ENCODE peak calls at places on chromosomes 1 and 21, in seven cellular contexts. One of them, this sample, is unnamed.

GRCh38 chr1:20074725-20075171 is 4.8 kb downstream of the PLA2G5 start:
- DNase-seq in IMR-90: no peak
- DNase-seq in CD14-positive monocyte: no peak
- DNase-seq in heart right ventricle: no peak
- DNase-seq in progenitor cell of endocrine pancreas: no peak
- DNase-seq in osteocyte: no peak
- DNase-seq in astrocyte of the spinal cord: no peak
- DNase-seq in this sample: no peak

GRCh38 chr1:42963378-42964005 is 4.8 kb upstream of the SLC2A1 start:
- DNase-seq in osteocyte: no peak
- DNase-seq in IMR-90: peak
- DNase-seq in astrocyte of the spinal cord: peak
- DNase-seq in progenitor cell of endocrine pancreas: no peak
- DNase-seq in CD14-positive monocyte: no peak
- DNase-seq in heart right ventricle: no peak
- DNase-seq in this sample: no peak

GRCh38 chr1:164137273-164137947 is 421.6 kb upstream of the PBX1 start:
- DNase-seq in osteocyte: no peak
- DNase-seq in astrocyte of the spinal cord: no peak
- DNase-seq in heart right ventricle: no peak
- DNase-seq in IMR-90: no peak
- DNase-seq in progenitor cell of endocrine pancreas: no peak
- DNase-seq in CD14-positive monocyte: no peak
- DNase-seq in this sample: no peak

GRCh38 chr1:207603777-207604176 is 41.2 kb upstream of the CR1L start:
- DNase-seq in CD14-positive monocyte: no peak
- DNase-seq in osteocyte: no peak
- DNase-seq in heart right ventricle: no peak
- DNase-seq in progenitor cell of endocrine pancreas: no peak
- DNase-seq in astrocyte of the spinal cord: peak
- DNase-seq in IMR-90: peak
- DNase-seq in this sample: no peak

GRCh38 chr21:31236528-31236927 is 107.5 kb downstream of the TIAM1 start:
- DNase-seq in heart right ventricle: no peak
- DNase-seq in IMR-90: no peak
- DNase-seq in osteocyte: no peak
- DNase-seq in CD14-positive monocyte: no peak
- DNase-seq in progenitor cell of endocrine pancreas: no peak
- DNase-seq in astrocyte of the spinal cord: peak
- DNase-seq in this sample: no peak

GRCh38 chr1:213070399-213070798 is 19.4 kb downstream of the RPS6KC1 start:
- DNase-seq in IMR-90: peak
- DNase-seq in progenitor cell of endocrine pancreas: no peak
- DNase-seq in osteocyte: no peak
- DNase-seq in astrocyte of the spinal cord: peak
- DNase-seq in CD14-positive monocyte: no peak
- DNase-seq in heart right ventricle: peak
- DNase-seq in this sample: peak

GRCh38 chr1:169576241-169576933 is 9.9 kb downstream of the F5 start:
- DNase-seq in astrocyte of the spinal cord: no peak
- DNase-seq in IMR-90: no peak
- DNase-seq in osteocyte: no peak
- DNase-seq in heart right ventricle: peak
- DNase-seq in progenitor cell of endocrine pancreas: no peak
- DNase-seq in CD14-positive monocyte: no peak
- DNase-seq in this sample: no peak

GRCh38 chr1:8217011-8217711 is 100.8 kb upstream of the SLC45A1 start:
- DNase-seq in astrocyte of the spinal cord: no peak
- DNase-seq in osteocyte: no peak
- DNase-seq in heart right ventricle: no peak
- DNase-seq in CD14-positive monocyte: no peak
- DNase-seq in IMR-90: no peak
- DNase-seq in progenitor cell of endocrine pancreas: peak
- DNase-seq in this sample: peak

GRCh38 chr1:22830131-22830566 is 119.5 kb downstream of the EPHB2 start:
- DNase-seq in progenitor cell of endocrine pancreas: no peak
- DNase-seq in osteocyte: no peak
- DNase-seq in astrocyte of the spinal cord: no peak
- DNase-seq in heart right ventricle: no peak
- DNase-seq in IMR-90: no peak
- DNase-seq in CD14-positive monocyte: no peak
- DNase-seq in this sample: no peak
- TF ChIP-seq CTCF in progenitor cell of endocrine pancreas: no peak
- TF ChIP-seq CTCF in osteocyte: no peak
- TF ChIP-seq CTCF in astrocyte of the spinal cord: no peak
- TF ChIP-seq CTCF in heart right ventricle: no peak
- TF ChIP-seq CTCF in IMR-90: no peak
- TF ChIP-seq CTCF in CD14-positive monocyte: no peak
- TF ChIP-seq CTCF in this sample: no peak

GRCh38 chr21:37746849-37747248 is 169.4 kb downstream of the KCNJ6 start:
- DNase-seq in osteocyte: no peak
- DNase-seq in progenitor cell of endocrine pancreas: no peak
- DNase-seq in IMR-90: no peak
- DNase-seq in astrocyte of the spinal cord: no peak
- DNase-seq in CD14-positive monocyte: no peak
- DNase-seq in heart right ventricle: no peak
- DNase-seq in this sample: no peak
- TF ChIP-seq CTCF in osteocyte: peak
- TF ChIP-seq CTCF in progenitor cell of endocrine pancreas: peak
- TF ChIP-seq CTCF in IMR-90: no peak
- TF ChIP-seq CTCF in astrocyte of the spinal cord: peak
- TF ChIP-seq CTCF in CD14-positive monocyte: no peak
- TF ChIP-seq CTCF in heart right ventricle: no peak
- TF ChIP-seq CTCF in this sample: no peak

DNA sequence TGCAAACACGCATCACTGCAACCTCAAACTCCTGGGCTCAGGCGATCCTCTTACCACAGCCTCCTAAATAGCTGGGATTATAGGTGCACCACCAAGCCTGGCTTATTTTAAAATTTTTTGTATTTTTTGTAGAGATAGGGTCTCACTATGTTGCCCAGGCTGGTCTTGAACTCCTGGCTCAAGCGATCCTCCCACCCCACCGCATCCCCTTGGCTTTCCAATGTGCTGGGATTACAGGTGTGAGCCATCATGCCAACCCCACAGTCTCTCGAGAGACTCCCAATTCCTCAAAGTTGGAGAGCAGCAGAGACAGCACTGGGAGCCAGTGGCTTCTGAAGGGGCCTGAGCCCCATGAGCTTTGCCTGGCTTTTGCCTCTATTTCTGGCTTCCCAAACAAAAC is 42.7 kb downstream of the PGBD5 start:
- DNase-seq in heart right ventricle: no peak
- DNase-seq in progenitor cell of endocrine pancreas: no peak
- DNase-seq in astrocyte of the spinal cord: no peak
- DNase-seq in osteocyte: no peak
- DNase-seq in CD14-positive monocyte: no peak
- DNase-seq in IMR-90: no peak
- DNase-seq in this sample: no peak
- TF ChIP-seq CTCF in heart right ventricle: no peak
- TF ChIP-seq CTCF in progenitor cell of endocrine pancreas: no peak
- TF ChIP-seq CTCF in astrocyte of the spinal cord: no peak
- TF ChIP-seq CTCF in osteocyte: no peak
- TF ChIP-seq CTCF in CD14-positive monocyte: no peak
- TF ChIP-seq CTCF in IMR-90: no peak
- TF ChIP-seq CTCF in this sample: no peak

DNA sequence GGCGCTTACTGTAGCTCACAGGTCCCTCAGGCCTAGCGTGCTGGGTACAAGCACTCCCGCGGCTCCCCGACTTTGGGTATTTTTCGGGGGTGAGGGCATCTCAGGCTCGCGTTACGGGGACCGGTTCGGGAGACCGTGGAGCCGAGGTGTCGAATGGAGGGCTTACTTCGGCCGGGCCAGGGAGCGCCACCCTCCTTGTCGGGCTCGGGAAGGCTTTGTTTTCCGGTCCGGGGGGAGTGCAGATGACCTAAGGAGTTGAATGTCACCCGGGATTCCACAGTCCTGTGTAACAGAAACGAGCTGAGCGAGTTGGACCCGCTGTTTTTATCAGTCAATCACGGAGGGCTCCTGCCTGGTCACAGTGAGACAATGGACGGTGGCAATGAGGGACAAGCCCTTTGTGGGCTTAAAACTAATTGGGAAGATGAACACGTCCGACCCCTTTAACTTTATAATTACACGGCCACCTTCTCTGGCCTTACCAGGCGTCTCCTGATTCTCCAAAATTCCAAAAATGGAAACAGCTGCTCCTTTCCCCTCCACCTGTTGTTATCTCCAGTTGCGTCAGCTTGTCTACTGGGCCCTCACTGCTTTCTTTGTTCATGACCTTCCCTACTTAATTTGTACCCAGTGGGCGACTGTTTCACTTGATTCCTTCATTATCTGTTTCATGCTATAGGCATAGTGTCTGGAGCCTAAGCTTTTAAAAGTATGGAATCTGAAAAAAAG is 912 bp upstream of the TRIM45 start:
- DNase-seq in progenitor cell of endocrine pancreas: no peak
- DNase-seq in astrocyte of the spinal cord: no peak
- DNase-seq in osteocyte: no peak
- DNase-seq in heart right ventricle: no peak
- DNase-seq in CD14-positive monocyte: no peak
- DNase-seq in IMR-90: no peak
- DNase-seq in this sample: no peak
- TF ChIP-seq CTCF in progenitor cell of endocrine pancreas: no peak
- TF ChIP-seq CTCF in astrocyte of the spinal cord: no peak
- TF ChIP-seq CTCF in osteocyte: no peak
- TF ChIP-seq CTCF in heart right ventricle: no peak
- TF ChIP-seq CTCF in CD14-positive monocyte: peak
- TF ChIP-seq CTCF in IMR-90: no peak
- TF ChIP-seq CTCF in this sample: no peak

DNA sequence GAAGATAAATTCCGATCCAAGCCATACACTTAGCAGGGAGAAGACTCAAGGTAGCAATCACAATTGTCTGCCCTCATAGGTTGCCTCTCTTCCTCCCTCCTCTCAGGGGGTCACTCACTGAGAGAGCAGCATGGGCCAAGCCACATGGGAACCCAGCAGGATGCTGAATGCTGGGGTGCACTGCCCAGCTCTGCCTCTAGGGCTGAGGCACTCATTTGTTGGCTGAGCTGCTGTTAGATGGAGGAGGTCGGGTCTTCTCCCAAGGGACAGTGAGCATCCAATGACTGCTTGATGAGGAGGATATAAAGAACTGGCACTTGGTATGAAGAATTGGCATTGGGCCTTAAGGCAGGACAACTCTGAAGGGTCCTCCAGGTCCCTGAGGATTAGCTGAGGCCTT is 418.8 kb downstream of the SIPA1L2 start:
- DNase-seq in astrocyte of the spinal cord: no peak
- DNase-seq in CD14-positive monocyte: no peak
- DNase-seq in IMR-90: no peak
- DNase-seq in heart right ventricle: no peak
- DNase-seq in osteocyte: peak
- DNase-seq in progenitor cell of endocrine pancreas: no peak
- DNase-seq in this sample: no peak
- TF ChIP-seq CTCF in astrocyte of the spinal cord: peak
- TF ChIP-seq CTCF in CD14-positive monocyte: no peak
- TF ChIP-seq CTCF in IMR-90: no peak
- TF ChIP-seq CTCF in heart right ventricle: no peak
- TF ChIP-seq CTCF in osteocyte: peak
- TF ChIP-seq CTCF in progenitor cell of endocrine pancreas: peak
- TF ChIP-seq CTCF in this sample: peak

DNA sequence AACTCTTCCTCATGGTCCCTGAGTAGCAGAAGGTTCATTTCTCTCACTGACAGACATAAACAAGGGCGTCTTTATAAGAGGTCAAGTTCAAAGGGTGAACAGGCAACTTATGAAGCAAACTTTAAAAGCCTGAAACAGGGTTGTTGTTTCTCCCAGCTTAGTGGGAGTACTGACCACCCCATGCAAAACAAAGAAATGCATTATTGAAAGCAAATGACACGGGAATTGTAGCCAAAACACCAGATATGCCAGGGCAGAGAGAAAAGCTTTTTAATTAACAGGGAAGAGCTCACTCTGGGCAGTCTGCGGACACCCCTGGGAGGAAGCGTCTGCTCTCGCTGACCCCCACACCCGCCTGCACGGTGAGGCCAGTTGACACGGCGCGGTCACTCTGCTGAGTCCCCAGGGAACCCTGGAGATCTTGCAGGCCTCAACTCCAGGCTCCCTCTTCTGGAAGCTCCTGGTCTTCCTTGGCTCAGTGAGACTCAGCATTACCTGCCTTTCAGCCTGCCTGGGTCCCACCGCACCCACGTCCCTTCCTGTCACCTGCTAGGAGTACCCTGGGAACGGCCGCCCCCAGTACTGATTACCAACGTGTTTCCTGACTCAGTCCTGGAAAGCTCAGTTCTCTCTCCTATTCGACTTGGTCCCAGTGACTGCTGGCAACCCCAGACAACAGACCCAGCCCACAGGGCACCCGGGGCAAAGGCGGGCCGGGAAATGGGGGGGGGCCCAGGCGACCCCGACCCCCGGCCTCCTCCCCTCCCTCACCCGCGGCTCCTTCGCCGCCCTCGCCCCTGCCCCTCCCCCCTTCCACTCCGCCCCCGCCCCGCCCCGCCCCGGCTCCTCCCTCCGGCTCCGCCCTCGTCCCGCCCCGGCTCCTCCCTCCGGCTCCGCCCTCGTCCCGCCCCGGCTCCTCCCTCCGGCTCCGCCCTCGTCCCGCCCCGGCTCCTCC is 972 bp downstream of the CFAP410 start:
- DNase-seq in astrocyte of the spinal cord: peak
- DNase-seq in progenitor cell of endocrine pancreas: peak
- DNase-seq in osteocyte: no peak
- DNase-seq in heart right ventricle: peak
- DNase-seq in IMR-90: peak
- DNase-seq in CD14-positive monocyte: no peak
- DNase-seq in this sample: peak
- TF ChIP-seq CTCF in astrocyte of the spinal cord: peak
- TF ChIP-seq CTCF in progenitor cell of endocrine pancreas: peak
- TF ChIP-seq CTCF in osteocyte: peak
- TF ChIP-seq CTCF in heart right ventricle: peak
- TF ChIP-seq CTCF in IMR-90: peak
- TF ChIP-seq CTCF in CD14-positive monocyte: no peak
- TF ChIP-seq CTCF in this sample: no peak

This sample was measured in GM20000.